ENCODE peak calls at places on chromosomes 3 and 15, in five cellular contexts. One of them, this sample, is unnamed.

GRCh38 chr3:167350245-167350862 is 29.7 kb downstream of the ZBBX start:
- DNase-seq in GM23338: peak; percentile 57
- DNase-seq in SK-N-SH: no peak
- DNase-seq in HCT116: peak; percentile 26
- DNase-seq in PC-3: peak; percentile 59
- DNase-seq in this sample: peak; percentile 16

GRCh38 chr3:62374375-62374876 is 1.1 kb upstream of the FEZF2 start:
- DNase-seq in SK-N-SH: peak; percentile 27
- DNase-seq in PC-3: no peak
- DNase-seq in GM23338: peak; percentile 68
- DNase-seq in HCT116: no peak
- DNase-seq in this sample: peak; percentile 87

GRCh38 chr3:130905551-130905950 is 11.7 kb downstream of the ATP2C1 start:
- DNase-seq in PC-3: peak; percentile 61
- DNase-seq in HCT116: no peak
- DNase-seq in SK-N-SH: no peak
- DNase-seq in GM23338: no peak
- DNase-seq in this sample: no peak

GRCh38 chr15:32956006-32956405 is 238.2 kb downstream of the GREM1 start:
- DNase-seq in SK-N-SH: peak; percentile 40
- DNase-seq in PC-3: peak; percentile 75
- DNase-seq in GM23338: peak; percentile 70
- DNase-seq in HCT116: peak; percentile 33
- DNase-seq in this sample: peak; percentile 64

GRCh38 chr3:48594431-48595049 is 589 bp downstream of the COL7A1 start:
- DNase-seq in GM23338: peak; percentile 68
- DNase-seq in HCT116: no peak
- DNase-seq in PC-3: no peak
- DNase-seq in SK-N-SH: peak; percentile 49
- DNase-seq in this sample: peak; percentile 18

GRCh38 chr15:82966671-82967071 is 14.2 kb upstream of the HOMER2 start:
- DNase-seq in PC-3: no peak
- DNase-seq in SK-N-SH: no peak
- DNase-seq in GM23338: no peak
- DNase-seq in HCT116: no peak
- DNase-seq in this sample: no peak

GRCh38 chr3:125440559-125440955 is 65.4 kb upstream of the ZNF148 start:
- DNase-seq in GM23338: no peak
- DNase-seq in SK-N-SH: no peak
- DNase-seq in HCT116: no peak
- DNase-seq in PC-3: peak; percentile 27
- DNase-seq in this sample: no peak

GRCh38 chr3:181561130-181561529 is 150.6 kb upstream of the SOX2 start:
- DNase-seq in SK-N-SH: no peak
- DNase-seq in GM23338: no peak
- DNase-seq in HCT116: no peak
- DNase-seq in PC-3: no peak
- DNase-seq in this sample: no peak

GRCh38 chr15:48565560-48566482 is 79.7 kb downstream of the FBN1 start:
- DNase-seq in GM23338: no peak
- DNase-seq in SK-N-SH: no peak
- DNase-seq in HCT116: no peak
- DNase-seq in PC-3: peak; percentile 93
- DNase-seq in this sample: no peak

GRCh38 chr3:48402907-48403306 is 27.0 kb downstream of the PLXNB1 start:
- DNase-seq in GM23338: no peak
- DNase-seq in SK-N-SH: no peak
- DNase-seq in HCT116: no peak
- DNase-seq in PC-3: no peak
- DNase-seq in this sample: no peak

GRCh38 chr15:93331545-93332117 is 242.6 kb upstream of the RGMA start:
- DNase-seq in GM23338: peak; percentile 90
- DNase-seq in PC-3: no peak
- DNase-seq in HCT116: no peak
- DNase-seq in SK-N-SH: peak; percentile 75
- DNase-seq in this sample: peak; percentile 55

GRCh38 chr15:50971542-50971941 is 63.1 kb downstream of the AP4E1 start:
- DNase-seq in PC-3: no peak
- DNase-seq in HCT116: no peak
- DNase-seq in GM23338: no peak
- DNase-seq in SK-N-SH: no peak
- DNase-seq in this sample: no peak

GRCh38 chr3:157353657-157354056 is 83.0 kb upstream of the PTX3 start:
- DNase-seq in PC-3: no peak
- DNase-seq in GM23338: no peak
- DNase-seq in SK-N-SH: no peak
- DNase-seq in HCT116: no peak
- DNase-seq in this sample: no peak

GRCh38 chr3:16084887-16085286 is 89.6 kb upstream of the GALNT15 start:
- DNase-seq in GM23338: no peak
- DNase-seq in PC-3: peak; percentile 67
- DNase-seq in HCT116: no peak
- DNase-seq in SK-N-SH: no peak
- DNase-seq in this sample: no peak

GRCh38 chr3:193040836-193041672 is 123.4 kb upstream of the MB21D2 start:
- DNase-seq in PC-3: peak; percentile 81
- DNase-seq in SK-N-SH: peak; percentile 48
- DNase-seq in GM23338: peak; percentile 79
- DNase-seq in HCT116: peak; percentile 50
- DNase-seq in this sample: peak; percentile 68

GRCh38 chr3:193314161-193314560 is 64.4 kb downstream of the ATP13A5 start:
- DNase-seq in HCT116: no peak
- DNase-seq in SK-N-SH: peak; percentile 2
- DNase-seq in GM23338: peak; percentile 12
- DNase-seq in PC-3: no peak
- DNase-seq in this sample: no peak

GRCh38 chr3:131711114-131711786 is 208.5 kb upstream of the MRPL3 start:
- DNase-seq in PC-3: peak; percentile 25
- DNase-seq in HCT116: no peak
- DNase-seq in GM23338: peak; percentile 36
- DNase-seq in SK-N-SH: no peak
- DNase-seq in this sample: no peak

GRCh38 chr15:27743078-27743477 is 356.0 kb downstream of the OCA2 start:
- DNase-seq in GM23338: no peak
- DNase-seq in SK-N-SH: peak; percentile 38
- DNase-seq in PC-3: no peak
- DNase-seq in HCT116: no peak
- DNase-seq in this sample: no peak

GRCh38 chr15:67911727-67912126 is 71.9 kb upstream of the RNU6-1 start:
- DNase-seq in GM23338: no peak
- DNase-seq in PC-3: no peak
- DNase-seq in HCT116: no peak
- DNase-seq in SK-N-SH: no peak
- DNase-seq in this sample: no peak

GRCh38 chr3:12249519-12249918 is 39.4 kb upstream of the PPARG start:
- DNase-seq in GM23338: no peak
- DNase-seq in SK-N-SH: no peak
- DNase-seq in PC-3: no peak
- DNase-seq in HCT116: no peak
- DNase-seq in this sample: no peak

GRCh38 chr3:113532698-113533533 is 561 bp downstream of the SIDT1 start:
- DNase-seq in PC-3: peak; percentile 36
- DNase-seq in SK-N-SH: peak; percentile 79
- DNase-seq in HCT116: no peak
- DNase-seq in GM23338: peak; percentile 63
- DNase-seq in this sample: peak; percentile 67

GRCh38 chr15:64264511-64264910 is 91.5 kb downstream of the CSNK1G1 start:
- DNase-seq in SK-N-SH: no peak
- DNase-seq in GM23338: no peak
- DNase-seq in HCT116: no peak
- DNase-seq in PC-3: no peak
- DNase-seq in this sample: no peak

GRCh38 chr3:25910997-25911396 is 121.1 kb downstream of the OXSM start:
- DNase-seq in HCT116: peak; percentile 39
- DNase-seq in GM23338: peak; percentile 89
- DNase-seq in SK-N-SH: no peak
- DNase-seq in PC-3: peak; percentile 44
- DNase-seq in this sample: peak; percentile 65

GRCh38 chr15:87816811-87817210 is 439.7 kb downstream of the NTRK3 start:
- DNase-seq in PC-3: peak; percentile 63
- DNase-seq in HCT116: no peak
- DNase-seq in GM23338: no peak
- DNase-seq in SK-N-SH: no peak
- DNase-seq in this sample: no peak

GRCh38 chr3:114299421-114299820 is 5.6 kb downstream of the TIGIT start:
- DNase-seq in SK-N-SH: peak; percentile 57
- DNase-seq in HCT116: peak; percentile 37
- DNase-seq in GM23338: peak; percentile 51
- DNase-seq in PC-3: peak; percentile 42
- DNase-seq in this sample: peak; percentile 52

GRCh38 chr3:97306226-97306625 is 458.3 kb upstream of the ARL6 start:
- DNase-seq in PC-3: no peak
- DNase-seq in HCT116: no peak
- DNase-seq in GM23338: no peak
- DNase-seq in SK-N-SH: no peak
- DNase-seq in this sample: no peak

GRCh38 chr15:61629269-61629668 is 400.2 kb upstream of the RORA start:
- DNase-seq in HCT116: no peak
- DNase-seq in GM23338: no peak
- DNase-seq in SK-N-SH: no peak
- DNase-seq in PC-3: no peak
- DNase-seq in this sample: no peak

GRCh38 chr3:464255-464654 is 267.7 kb downstream of the CHL1 start:
- DNase-seq in SK-N-SH: no peak
- DNase-seq in HCT116: no peak
- DNase-seq in GM23338: no peak
- DNase-seq in PC-3: no peak
- DNase-seq in this sample: no peak

GRCh38 chr3:184678317-184679055 is 33.4 kb downstream of the MAGEF1 start:
- DNase-seq in HCT116: no peak
- DNase-seq in SK-N-SH: no peak
- DNase-seq in GM23338: no peak
- DNase-seq in PC-3: no peak
- DNase-seq in this sample: no peak

GRCh38 chr15:101276501-101277037 is 716 bp downstream of the SELENOS start:
- DNase-seq in GM23338: peak; percentile 53
- DNase-seq in HCT116: no peak
- DNase-seq in SK-N-SH: peak; percentile 65
- DNase-seq in PC-3: peak; percentile 37
- DNase-seq in this sample: peak; percentile 59

GRCh38 chr15:70573121-70573850 is 190.1 kb downstream of the UACA start:
- DNase-seq in GM23338: no peak
- DNase-seq in SK-N-SH: no peak
- DNase-seq in PC-3: no peak
- DNase-seq in HCT116: no peak
- DNase-seq in this sample: no peak

GRCh38 chr15:70566989-70567388 is 196.4 kb downstream of the UACA start:
- DNase-seq in GM23338: no peak
- DNase-seq in PC-3: no peak
- DNase-seq in HCT116: no peak
- DNase-seq in SK-N-SH: no peak
- DNase-seq in this sample: no peak

GRCh38 chr15:70569718-70570231 is 193.6 kb downstream of the UACA start:
- DNase-seq in HCT116: peak; percentile 44
- DNase-seq in SK-N-SH: no peak
- DNase-seq in GM23338: no peak
- DNase-seq in PC-3: peak; percentile 47
- DNase-seq in this sample: no peak

GRCh38 chr15:70566047-70566835 is 197.1 kb downstream of the UACA start:
- DNase-seq in HCT116: no peak
- DNase-seq in GM23338: peak; percentile 68
- DNase-seq in PC-3: no peak
- DNase-seq in SK-N-SH: no peak
- DNase-seq in this sample: peak; percentile 59

GRCh38 chr15:70569139-70569717 is 194.1 kb downstream of the UACA start:
- DNase-seq in SK-N-SH: peak; percentile 44
- DNase-seq in GM23338: peak; percentile 53
- DNase-seq in PC-3: peak; percentile 54
- DNase-seq in HCT116: peak; percentile 73
- DNase-seq in this sample: peak; percentile 72
- TF ChIP-seq EZH2phosphoT487 in SK-N-SH: no peak
- TF ChIP-seq EZH2phosphoT487 in GM23338: no peak
- TF ChIP-seq EZH2phosphoT487 in PC-3: no peak
- TF ChIP-seq EZH2phosphoT487 in HCT116: no peak
- TF ChIP-seq EZH2phosphoT487 in this sample: no peak

GRCh38 chr3:37519661-37520060 is 342.0 kb upstream of the CTDSPL start:
- DNase-seq in GM23338: no peak
- DNase-seq in PC-3: no peak
- DNase-seq in SK-N-SH: no peak
- DNase-seq in HCT116: no peak
- DNase-seq in this sample: no peak

GRCh38 chr3:37521403-37521802 is 340.3 kb upstream of the CTDSPL start:
- DNase-seq in PC-3: no peak
- DNase-seq in HCT116: no peak
- DNase-seq in GM23338: no peak
- DNase-seq in SK-N-SH: peak; percentile 80
- DNase-seq in this sample: no peak

GRCh38 chr3:37523361-37523760 is 338.3 kb upstream of the CTDSPL start:
- DNase-seq in GM23338: no peak
- DNase-seq in PC-3: no peak
- DNase-seq in SK-N-SH: no peak
- DNase-seq in HCT116: no peak
- DNase-seq in this sample: no peak

GRCh38 chr3:37519236-37519635 is 342.4 kb upstream of the CTDSPL start:
- DNase-seq in PC-3: no peak
- DNase-seq in HCT116: no peak
- DNase-seq in GM23338: no peak
- DNase-seq in SK-N-SH: no peak
- DNase-seq in this sample: no peak

GRCh38 chr3:37520802-37521350 is 340.8 kb upstream of the CTDSPL start:
- DNase-seq in SK-N-SH: peak; percentile 42
- DNase-seq in HCT116: no peak
- DNase-seq in GM23338: no peak
- DNase-seq in PC-3: no peak
- DNase-seq in this sample: no peak
- TF ChIP-seq EZH2phosphoT487 in SK-N-SH: no peak
- TF ChIP-seq EZH2phosphoT487 in HCT116: no peak
- TF ChIP-seq EZH2phosphoT487 in GM23338: no peak
- TF ChIP-seq EZH2phosphoT487 in PC-3: no peak
- TF ChIP-seq EZH2phosphoT487 in this sample: no peak

GRCh38 chr3:194843543-194843942 is 157.9 kb downstream of the FAM43A start:
- DNase-seq in HCT116: no peak
- DNase-seq in GM23338: no peak
- DNase-seq in PC-3: no peak
- DNase-seq in SK-N-SH: no peak
- DNase-seq in this sample: no peak
- TF ChIP-seq EZH2phosphoT487 in HCT116: no peak
- TF ChIP-seq EZH2phosphoT487 in GM23338: no peak
- TF ChIP-seq EZH2phosphoT487 in PC-3: no peak
- TF ChIP-seq EZH2phosphoT487 in SK-N-SH: no peak
- TF ChIP-seq EZH2phosphoT487 in this sample: no peak

GRCh38 chr3:123066896-123067688 is at the start of gene PDIA5:
- DNase-seq in PC-3: peak; percentile 95
- DNase-seq in SK-N-SH: peak; percentile 96
- DNase-seq in GM23338: peak; percentile 96
- DNase-seq in HCT116: peak; percentile 77
- DNase-seq in this sample: peak; percentile 93

GRCh38 chr3:123068227-123069020 is 1.6 kb downstream of the PDIA5 start:
- DNase-seq in PC-3: peak; percentile 46
- DNase-seq in SK-N-SH: no peak
- DNase-seq in HCT116: peak; percentile 45
- DNase-seq in GM23338: peak; percentile 82
- DNase-seq in this sample: no peak

GRCh38 chr3:123069021-123069381 is 2.2 kb downstream of the PDIA5 start:
- DNase-seq in SK-N-SH: no peak
- DNase-seq in PC-3: no peak
- DNase-seq in GM23338: no peak
- DNase-seq in HCT116: no peak
- DNase-seq in this sample: no peak

GRCh38 chr3:123066599-123066895 is 278 bp upstream of the PDIA5 start:
- DNase-seq in HCT116: no peak
- DNase-seq in SK-N-SH: no peak
- DNase-seq in GM23338: no peak
- DNase-seq in PC-3: no peak
- DNase-seq in this sample: no peak

GRCh38 chr3:123067689-123068226 is 933 bp downstream of the PDIA5 start:
- DNase-seq in SK-N-SH: no peak
- DNase-seq in GM23338: peak; percentile 33
- DNase-seq in HCT116: no peak
- DNase-seq in PC-3: peak; percentile 74
- DNase-seq in this sample: no peak
- TF ChIP-seq EZH2phosphoT487 in SK-N-SH: no peak
- TF ChIP-seq EZH2phosphoT487 in GM23338: no peak
- TF ChIP-seq EZH2phosphoT487 in HCT116: no peak
- TF ChIP-seq EZH2phosphoT487 in PC-3: no peak
- TF ChIP-seq EZH2phosphoT487 in this sample: no peak